ENCODE peak calls at places on chromosome 14, in six cellular contexts. One of them, this sample, is unnamed.

GRCh38 chr14:55705651-55706340 is 125.8 kb downstream of the KTN1 start:
- DNase-seq in neuronal stem cell: no peak
- DNase-seq in H9: no peak
- DNase-seq in IMR-90: no peak
- DNase-seq in mesendoderm: no peak
- DNase-seq in H1: no peak
- DNase-seq in this sample: no peak

GRCh38 chr14:79542121-79542520 is 669.2 kb downstream of the DIO2 start:
- DNase-seq in neuronal stem cell: no peak
- DNase-seq in H9: no peak
- DNase-seq in IMR-90: no peak
- DNase-seq in mesendoderm: no peak
- DNase-seq in H1: no peak
- DNase-seq in this sample: no peak

GRCh38 chr14:63594455-63595372 is 47.0 kb downstream of the WDR89 start:
- DNase-seq in neuronal stem cell: no peak
- DNase-seq in H9: no peak
- DNase-seq in IMR-90: no peak
- DNase-seq in mesendoderm: no peak
- DNase-seq in H1: no peak
- DNase-seq in this sample: no peak

GRCh38 chr14:99225804-99226203 is 46.2 kb downstream of the BCL11B start:
- DNase-seq in neuronal stem cell: no peak
- DNase-seq in H9: no peak
- DNase-seq in IMR-90: no peak
- DNase-seq in mesendoderm: no peak
- DNase-seq in H1: no peak
- DNase-seq in this sample: no peak

GRCh38 chr14:73712540-73713141 is 1.5 kb downstream of the PNMA1 start:
- DNase-seq in neuronal stem cell: peak
- DNase-seq in H9: peak
- DNase-seq in IMR-90: peak
- DNase-seq in mesendoderm: peak
- DNase-seq in H1: no peak
- DNase-seq in this sample: no peak

GRCh38 chr14:73591690-73592448 is at the start of gene ACOT4:
- DNase-seq in neuronal stem cell: no peak
- DNase-seq in H9: peak
- DNase-seq in IMR-90: peak
- DNase-seq in mesendoderm: peak
- DNase-seq in H1: peak
- DNase-seq in this sample: peak

GRCh38 chr14:78921856-78922255 is 751.7 kb downstream of the NRXN3 start:
- DNase-seq in neuronal stem cell: no peak
- DNase-seq in H9: no peak
- DNase-seq in IMR-90: peak
- DNase-seq in mesendoderm: peak
- DNase-seq in H1: no peak
- DNase-seq in this sample: peak

GRCh38 chr14:94470311-94470710 is 5.7 kb downstream of the SERPINA9 start:
- DNase-seq in neuronal stem cell: no peak
- DNase-seq in H9: peak
- DNase-seq in IMR-90: no peak
- DNase-seq in mesendoderm: no peak
- DNase-seq in H1: no peak
- DNase-seq in this sample: no peak

GRCh38 chr14:34766060-34766459 is 51.7 kb upstream of the CFL2 start:
- DNase-seq in neuronal stem cell: no peak
- DNase-seq in H9: no peak
- DNase-seq in IMR-90: no peak
- DNase-seq in mesendoderm: no peak
- DNase-seq in H1: no peak
- DNase-seq in this sample: no peak

GRCh38 chr14:51333299-51333698 is 93.3 kb downstream of the TMX1 start:
- DNase-seq in neuronal stem cell: no peak
- DNase-seq in H9: no peak
- DNase-seq in IMR-90: no peak
- DNase-seq in mesendoderm: no peak
- DNase-seq in H1: no peak
- DNase-seq in this sample: no peak

GRCh38 chr14:29749327-29749726 is 178.3 kb downstream of the PRKD1 start:
- DNase-seq in neuronal stem cell: no peak
- DNase-seq in H9: no peak
- DNase-seq in IMR-90: peak
- DNase-seq in mesendoderm: peak
- DNase-seq in H1: no peak
- DNase-seq in this sample: peak

GRCh38 chr14:54739514-54739913 is 163.1 kb downstream of the GCH1 start:
- DNase-seq in neuronal stem cell: no peak
- DNase-seq in H9: no peak
- DNase-seq in IMR-90: no peak
- DNase-seq in mesendoderm: no peak
- DNase-seq in H1: no peak
- DNase-seq in this sample: no peak

GRCh38 chr14:55721353-55721752 is 141.3 kb downstream of the KTN1 start:
- DNase-seq in neuronal stem cell: no peak
- DNase-seq in H9: no peak
- DNase-seq in IMR-90: peak
- DNase-seq in mesendoderm: peak
- DNase-seq in H1: no peak
- DNase-seq in this sample: peak

GRCh38 chr14:95523818-95524448 is 7.5 kb upstream of the SYNE3 start:
- DNase-seq in neuronal stem cell: no peak
- DNase-seq in H9: no peak
- DNase-seq in IMR-90: peak
- DNase-seq in mesendoderm: no peak
- DNase-seq in H1: no peak
- DNase-seq in this sample: peak

GRCh38 chr14:34425095-34425851 is 36.8 kb downstream of the SPTSSA start:
- DNase-seq in neuronal stem cell: no peak
- DNase-seq in H9: no peak
- DNase-seq in IMR-90: no peak
- DNase-seq in mesendoderm: peak
- DNase-seq in H1: no peak
- DNase-seq in this sample: no peak

GRCh38 chr14:93974833-93975232 is 1.5 kb downstream of the ASB2 start:
- DNase-seq in neuronal stem cell: no peak
- DNase-seq in H9: no peak
- DNase-seq in IMR-90: no peak
- DNase-seq in mesendoderm: no peak
- DNase-seq in H1: no peak
- DNase-seq in this sample: no peak

GRCh38 chr14:33030406-33030805 is 91.7 kb downstream of the NPAS3 start:
- DNase-seq in neuronal stem cell: no peak
- DNase-seq in H9: no peak
- DNase-seq in IMR-90: no peak
- DNase-seq in mesendoderm: no peak
- DNase-seq in H1: no peak
- DNase-seq in this sample: no peak

GRCh38 chr14:73833024-73833423 is 18.6 kb upstream of the PTGR2 start:
- DNase-seq in neuronal stem cell: no peak
- DNase-seq in H9: no peak
- DNase-seq in IMR-90: no peak
- DNase-seq in mesendoderm: peak
- DNase-seq in H1: no peak
- DNase-seq in this sample: no peak

GRCh38 chr14:105474478-105475268 is at the start of gene CRIP2:
- DNase-seq in neuronal stem cell: no peak
- DNase-seq in H9: no peak
- DNase-seq in IMR-90: peak
- DNase-seq in mesendoderm: peak
- DNase-seq in H1: peak
- DNase-seq in this sample: peak

GRCh38 chr14:75198291-75198933 is 22.0 kb upstream of the TMED10 start:
- DNase-seq in neuronal stem cell: no peak
- DNase-seq in H9: no peak
- DNase-seq in IMR-90: no peak
- DNase-seq in mesendoderm: no peak
- DNase-seq in H1: no peak
- DNase-seq in this sample: no peak

GRCh38 chr14:50928002-50928635 is 16.2 kb downstream of the PYGL start:
- DNase-seq in neuronal stem cell: no peak
- DNase-seq in H9: no peak
- DNase-seq in IMR-90: peak
- DNase-seq in mesendoderm: no peak
- DNase-seq in H1: no peak
- DNase-seq in this sample: peak

GRCh38 chr14:99136401-99136800 is 135.6 kb downstream of the BCL11B start:
- DNase-seq in neuronal stem cell: no peak
- DNase-seq in H9: peak
- DNase-seq in IMR-90: no peak
- DNase-seq in mesendoderm: no peak
- DNase-seq in H1: no peak
- DNase-seq in this sample: no peak

GRCh38 chr14:33617154-33617553 is 333.7 kb downstream of the EGLN3 start:
- DNase-seq in neuronal stem cell: no peak
- DNase-seq in H9: no peak
- DNase-seq in IMR-90: peak
- DNase-seq in mesendoderm: no peak
- DNase-seq in H1: no peak
- DNase-seq in this sample: peak

DNA sequence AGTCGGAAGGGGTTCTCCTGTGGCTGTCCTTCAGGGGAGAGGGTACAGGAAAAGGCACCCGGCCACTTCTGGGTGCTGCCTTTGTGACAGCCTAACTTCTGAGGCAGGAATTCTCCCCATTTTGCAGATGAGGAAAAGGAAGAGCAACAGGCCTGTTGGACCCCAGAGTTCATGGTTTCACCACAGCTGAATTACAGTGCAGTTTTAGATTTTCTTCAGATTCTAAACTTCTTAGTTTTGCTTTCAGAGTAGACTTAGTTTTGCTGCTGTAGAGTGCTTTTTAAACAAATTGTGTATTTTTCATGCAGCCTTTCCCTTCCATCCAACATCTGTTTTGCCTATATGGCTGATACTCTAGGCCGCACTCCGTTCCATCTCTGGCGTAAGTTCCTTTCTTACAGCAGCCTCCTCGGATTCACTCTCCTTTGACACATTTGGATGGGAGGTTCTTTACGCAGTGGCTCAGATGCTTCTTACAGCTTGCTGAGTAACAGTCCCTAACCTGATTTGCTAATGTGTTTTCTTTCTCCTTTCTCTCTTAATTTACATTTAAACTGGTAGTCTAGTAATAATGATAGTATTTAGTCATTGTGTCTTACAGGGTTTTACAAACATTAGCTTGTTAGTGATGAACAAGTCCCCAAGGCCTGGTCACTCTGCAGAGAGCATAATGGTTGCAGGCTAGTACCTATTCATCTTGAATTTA is 7.8 kb downstream of the TRAF3 start:
- DNase-seq in neuronal stem cell: no peak
- DNase-seq in H9: no peak
- DNase-seq in IMR-90: no peak
- DNase-seq in mesendoderm: no peak
- DNase-seq in H1: no peak
- DNase-seq in this sample: no peak
- H3K18ac ChIP-seq in neuronal stem cell: no peak
- H3K18ac ChIP-seq in H9: no peak
- H3K18ac ChIP-seq in IMR-90: no peak
- H3K18ac ChIP-seq in mesendoderm: no peak
- H3K18ac ChIP-seq in H1: no peak
- H3K18ac ChIP-seq in this sample: no peak

DNA sequence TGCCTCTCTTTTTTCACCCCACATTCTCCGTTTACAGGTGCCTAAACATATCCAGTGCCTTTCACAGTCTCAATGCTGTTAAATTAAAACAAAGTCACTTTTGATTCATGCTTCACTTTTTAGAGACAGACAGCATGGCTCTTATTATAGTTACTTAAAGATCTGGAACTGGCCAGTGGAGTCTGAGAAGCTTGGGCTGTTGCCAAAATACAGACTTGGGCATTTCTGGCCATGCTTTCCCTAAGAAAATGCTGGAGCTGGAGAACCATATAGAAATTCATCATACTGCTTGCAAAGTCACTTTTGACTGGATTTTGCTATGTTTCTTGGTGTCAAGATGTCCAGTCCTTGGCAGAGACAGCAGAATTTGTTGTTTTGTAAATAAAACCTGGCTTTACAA is 12.2 kb upstream of the GPR68 start:
- DNase-seq in neuronal stem cell: no peak
- DNase-seq in H9: no peak
- DNase-seq in IMR-90: no peak
- DNase-seq in mesendoderm: no peak
- DNase-seq in H1: no peak
- DNase-seq in this sample: no peak
- H2BK15ac ChIP-seq in neuronal stem cell: no peak
- H2BK15ac ChIP-seq in H9: no peak
- H2BK15ac ChIP-seq in IMR-90: no peak
- H2BK15ac ChIP-seq in mesendoderm: no peak
- H2BK15ac ChIP-seq in H1: no peak
- H2BK15ac ChIP-seq in this sample: no peak

DNA sequence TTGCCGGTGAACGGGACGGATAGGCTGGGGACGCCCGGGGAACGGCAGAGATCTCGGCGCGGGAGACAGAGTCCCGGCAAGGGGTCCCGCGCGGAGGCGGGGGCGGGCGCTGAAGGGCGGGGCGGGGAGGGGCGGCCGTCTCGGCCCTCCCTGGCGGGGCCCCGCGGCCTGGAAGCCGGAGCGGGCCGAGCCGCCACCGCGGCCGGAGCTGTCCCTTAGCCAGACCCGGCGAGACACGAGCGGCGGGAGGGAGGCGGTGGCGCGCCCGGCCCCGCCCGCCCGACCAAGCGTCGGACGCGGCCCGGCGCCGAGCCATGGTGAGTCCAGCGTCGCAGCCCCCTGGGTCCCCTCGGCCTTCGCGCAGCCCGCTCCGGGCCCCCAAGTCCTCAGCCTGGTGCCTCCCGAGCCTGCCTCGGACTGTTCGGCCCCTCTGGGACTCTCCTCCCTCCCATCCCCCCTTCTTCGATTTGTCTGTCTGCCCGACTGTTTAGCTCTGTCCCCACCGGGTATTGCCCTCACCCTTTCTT is at the start of gene ARHGEF40:
- DNase-seq in neuronal stem cell: no peak
- DNase-seq in H9: peak
- DNase-seq in IMR-90: peak
- DNase-seq in mesendoderm: peak
- DNase-seq in H1: no peak
- DNase-seq in this sample: peak
- H3K18ac ChIP-seq in neuronal stem cell: peak
- H3K18ac ChIP-seq in H9: peak
- H3K18ac ChIP-seq in IMR-90: peak
- H3K18ac ChIP-seq in mesendoderm: peak
- H3K18ac ChIP-seq in H1: peak
- H3K18ac ChIP-seq in this sample: peak

DNA sequence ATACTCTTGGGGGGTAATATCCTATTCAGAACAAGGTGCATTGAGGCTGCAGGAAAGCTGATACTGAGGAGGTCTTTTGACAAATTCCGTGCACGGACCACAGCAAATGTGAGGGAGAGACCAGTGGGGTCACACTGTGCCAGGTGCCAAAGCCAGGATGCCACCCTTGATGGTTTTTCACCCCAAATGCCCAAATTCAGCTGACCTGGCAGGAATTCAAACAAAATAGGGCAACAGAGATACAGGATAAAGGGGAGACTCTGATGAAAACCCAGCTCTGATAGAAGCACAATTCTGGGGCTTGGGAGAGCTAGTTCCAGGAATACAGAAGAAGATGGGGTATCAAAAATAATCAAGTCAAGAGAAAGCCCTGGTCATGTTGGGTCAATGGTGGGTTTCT is 55.3 kb downstream of the SLC8A3 start:
- DNase-seq in neuronal stem cell: no peak
- DNase-seq in H9: no peak
- DNase-seq in IMR-90: no peak
- DNase-seq in mesendoderm: no peak
- DNase-seq in H1: no peak
- DNase-seq in this sample: no peak
- H2BK15ac ChIP-seq in neuronal stem cell: no peak
- H2BK15ac ChIP-seq in H9: no peak
- H2BK15ac ChIP-seq in IMR-90: no peak
- H2BK15ac ChIP-seq in mesendoderm: no peak
- H2BK15ac ChIP-seq in H1: no peak
- H2BK15ac ChIP-seq in this sample: no peak

This sample was measured in mesenchymal stem cell.